ENCODE peak calls at places on chromosomes 4 and X, in ten cellular contexts. One of them, this sample, is unnamed.

GRCh38 chr4:67570537-67570936 is 12.0 kb downstream of the STAP1 start:
- DNase-seq in breast epithelium: no peak
- DNase-seq in fibroblast of the aortic adventitia: no peak
- DNase-seq in activated naive CD4-positive, alpha-beta T cell treated with anti-CD3 and anti-CD28 coated beads, Interleukin-2, amount 10 ng/mL, durations not matched to agents 7 days and 5 days: no peak
- DNase-seq in stomach: no peak
- DNase-seq in HuH-7.5: no peak
- DNase-seq in stimulated activated CD4-positive, alpha-beta T cell treated with anti-CD3 and anti-CD28 coated beads, Interleukin-2, amount 100 ng/mL, for 48 hours: no peak
- DNase-seq in G401: no peak
- DNase-seq in dorsolateral prefrontal cortex: no peak
- DNase-seq in amniotic epithelial cell: no peak
- DNase-seq in this sample: no peak

GRCh38 chr4:169765845-169766244 is 8.1 kb upstream of the HPF1 start:
- DNase-seq in stimulated activated CD4-positive, alpha-beta T cell treated with anti-CD3 and anti-CD28 coated beads, Interleukin-2, amount 100 ng/mL, for 48 hours: no peak
- DNase-seq in HuH-7.5: no peak
- DNase-seq in G401: no peak
- DNase-seq in dorsolateral prefrontal cortex: no peak
- DNase-seq in breast epithelium: no peak
- DNase-seq in amniotic epithelial cell: peak
- DNase-seq in stomach: no peak
- DNase-seq in activated naive CD4-positive, alpha-beta T cell treated with anti-CD3 and anti-CD28 coated beads, Interleukin-2, amount 10 ng/mL, durations not matched to agents 7 days and 5 days: no peak
- DNase-seq in fibroblast of the aortic adventitia: no peak
- DNase-seq in this sample: no peak

GRCh38 chr4:42302348-42302747 is 94.9 kb upstream of the SHISA3 start:
- DNase-seq in stomach: peak
- DNase-seq in activated naive CD4-positive, alpha-beta T cell treated with anti-CD3 and anti-CD28 coated beads, Interleukin-2, amount 10 ng/mL, durations not matched to agents 7 days and 5 days: no peak
- DNase-seq in G401: peak
- DNase-seq in dorsolateral prefrontal cortex: no peak
- DNase-seq in stimulated activated CD4-positive, alpha-beta T cell treated with anti-CD3 and anti-CD28 coated beads, Interleukin-2, amount 100 ng/mL, for 48 hours: no peak
- DNase-seq in amniotic epithelial cell: no peak
- DNase-seq in HuH-7.5: no peak
- DNase-seq in breast epithelium: no peak
- DNase-seq in fibroblast of the aortic adventitia: peak
- DNase-seq in this sample: peak

GRCh38 chr4:174423257-174423944 is 98.9 kb downstream of the HPGD start:
- DNase-seq in activated naive CD4-positive, alpha-beta T cell treated with anti-CD3 and anti-CD28 coated beads, Interleukin-2, amount 10 ng/mL, durations not matched to agents 7 days and 5 days: no peak
- DNase-seq in amniotic epithelial cell: peak
- DNase-seq in fibroblast of the aortic adventitia: peak
- DNase-seq in G401: peak
- DNase-seq in stomach: peak
- DNase-seq in stimulated activated CD4-positive, alpha-beta T cell treated with anti-CD3 and anti-CD28 coated beads, Interleukin-2, amount 100 ng/mL, for 48 hours: no peak
- DNase-seq in dorsolateral prefrontal cortex: no peak
- DNase-seq in breast epithelium: no peak
- DNase-seq in HuH-7.5: no peak
- DNase-seq in this sample: no peak

GRCh38 chr4:102935716-102936115 is 66.9 kb downstream of the CISD2 start:
- DNase-seq in breast epithelium: no peak
- DNase-seq in activated naive CD4-positive, alpha-beta T cell treated with anti-CD3 and anti-CD28 coated beads, Interleukin-2, amount 10 ng/mL, durations not matched to agents 7 days and 5 days: no peak
- DNase-seq in stimulated activated CD4-positive, alpha-beta T cell treated with anti-CD3 and anti-CD28 coated beads, Interleukin-2, amount 100 ng/mL, for 48 hours: no peak
- DNase-seq in G401: no peak
- DNase-seq in amniotic epithelial cell: no peak
- DNase-seq in dorsolateral prefrontal cortex: no peak
- DNase-seq in HuH-7.5: no peak
- DNase-seq in stomach: no peak
- DNase-seq in fibroblast of the aortic adventitia: no peak
- DNase-seq in this sample: no peak

GRCh38 chr4:180827193-180827592 is 1416.0 kb upstream of the TENM3 start:
- DNase-seq in stomach: no peak
- DNase-seq in amniotic epithelial cell: no peak
- DNase-seq in stimulated activated CD4-positive, alpha-beta T cell treated with anti-CD3 and anti-CD28 coated beads, Interleukin-2, amount 100 ng/mL, for 48 hours: no peak
- DNase-seq in dorsolateral prefrontal cortex: no peak
- DNase-seq in breast epithelium: no peak
- DNase-seq in fibroblast of the aortic adventitia: peak
- DNase-seq in activated naive CD4-positive, alpha-beta T cell treated with anti-CD3 and anti-CD28 coated beads, Interleukin-2, amount 10 ng/mL, durations not matched to agents 7 days and 5 days: no peak
- DNase-seq in G401: no peak
- DNase-seq in HuH-7.5: no peak
- DNase-seq in this sample: no peak

GRCh38 chr4:185811509-185812364 is at the start of gene SORBS2:
- DNase-seq in G401: peak
- DNase-seq in fibroblast of the aortic adventitia: peak
- DNase-seq in stimulated activated CD4-positive, alpha-beta T cell treated with anti-CD3 and anti-CD28 coated beads, Interleukin-2, amount 100 ng/mL, for 48 hours: no peak
- DNase-seq in amniotic epithelial cell: peak
- DNase-seq in HuH-7.5: no peak
- DNase-seq in activated naive CD4-positive, alpha-beta T cell treated with anti-CD3 and anti-CD28 coated beads, Interleukin-2, amount 10 ng/mL, durations not matched to agents 7 days and 5 days: no peak
- DNase-seq in stomach: peak
- DNase-seq in dorsolateral prefrontal cortex: no peak
- DNase-seq in breast epithelium: peak
- DNase-seq in this sample: no peak

GRCh38 chr4:16122784-16123183 is 39.0 kb upstream of the PROM1 start:
- DNase-seq in stimulated activated CD4-positive, alpha-beta T cell treated with anti-CD3 and anti-CD28 coated beads, Interleukin-2, amount 100 ng/mL, for 48 hours: peak
- DNase-seq in HuH-7.5: no peak
- DNase-seq in stomach: no peak
- DNase-seq in G401: no peak
- DNase-seq in breast epithelium: peak
- DNase-seq in dorsolateral prefrontal cortex: no peak
- DNase-seq in amniotic epithelial cell: no peak
- DNase-seq in activated naive CD4-positive, alpha-beta T cell treated with anti-CD3 and anti-CD28 coated beads, Interleukin-2, amount 10 ng/mL, durations not matched to agents 7 days and 5 days: no peak
- DNase-seq in fibroblast of the aortic adventitia: no peak
- DNase-seq in this sample: no peak

GRCh38 chr4:10007772-10008171 is 13.5 kb downstream of the SLC2A9 start:
- DNase-seq in breast epithelium: no peak
- DNase-seq in stimulated activated CD4-positive, alpha-beta T cell treated with anti-CD3 and anti-CD28 coated beads, Interleukin-2, amount 100 ng/mL, for 48 hours: no peak
- DNase-seq in activated naive CD4-positive, alpha-beta T cell treated with anti-CD3 and anti-CD28 coated beads, Interleukin-2, amount 10 ng/mL, durations not matched to agents 7 days and 5 days: no peak
- DNase-seq in HuH-7.5: no peak
- DNase-seq in dorsolateral prefrontal cortex: no peak
- DNase-seq in amniotic epithelial cell: no peak
- DNase-seq in stomach: no peak
- DNase-seq in fibroblast of the aortic adventitia: no peak
- DNase-seq in G401: no peak
- DNase-seq in this sample: no peak

GRCh38 chrX:64394874-64395567 is at the start of gene MTMR8:
- DNase-seq in HuH-7.5: no peak
- DNase-seq in G401: peak
- DNase-seq in breast epithelium: peak
- DNase-seq in stimulated activated CD4-positive, alpha-beta T cell treated with anti-CD3 and anti-CD28 coated beads, Interleukin-2, amount 100 ng/mL, for 48 hours: peak
- DNase-seq in fibroblast of the aortic adventitia: no peak
- DNase-seq in dorsolateral prefrontal cortex: peak
- DNase-seq in stomach: peak
- DNase-seq in activated naive CD4-positive, alpha-beta T cell treated with anti-CD3 and anti-CD28 coated beads, Interleukin-2, amount 10 ng/mL, durations not matched to agents 7 days and 5 days: peak
- DNase-seq in amniotic epithelial cell: no peak
- DNase-seq in this sample: peak

GRCh38 chrX:38803286-38803608 is 2.0 kb downstream of the MID1IP1 start:
- DNase-seq in breast epithelium: no peak
- DNase-seq in HuH-7.5: no peak
- DNase-seq in dorsolateral prefrontal cortex: no peak
- DNase-seq in fibroblast of the aortic adventitia: no peak
- DNase-seq in amniotic epithelial cell: no peak
- DNase-seq in activated naive CD4-positive, alpha-beta T cell treated with anti-CD3 and anti-CD28 coated beads, Interleukin-2, amount 10 ng/mL, durations not matched to agents 7 days and 5 days: no peak
- DNase-seq in stomach: no peak
- DNase-seq in stimulated activated CD4-positive, alpha-beta T cell treated with anti-CD3 and anti-CD28 coated beads, Interleukin-2, amount 100 ng/mL, for 48 hours: no peak
- DNase-seq in G401: no peak
- DNase-seq in this sample: no peak

GRCh38 chr4:148445903-148446261 is 3.7 kb upstream of the NR3C2 start:
- DNase-seq in stomach: no peak
- DNase-seq in dorsolateral prefrontal cortex: no peak
- DNase-seq in fibroblast of the aortic adventitia: no peak
- DNase-seq in amniotic epithelial cell: no peak
- DNase-seq in HuH-7.5: no peak
- DNase-seq in breast epithelium: no peak
- DNase-seq in stimulated activated CD4-positive, alpha-beta T cell treated with anti-CD3 and anti-CD28 coated beads, Interleukin-2, amount 100 ng/mL, for 48 hours: no peak
- DNase-seq in activated naive CD4-positive, alpha-beta T cell treated with anti-CD3 and anti-CD28 coated beads, Interleukin-2, amount 10 ng/mL, durations not matched to agents 7 days and 5 days: no peak
- DNase-seq in G401: peak
- DNase-seq in this sample: no peak

GRCh38 chr4:175805863-175806262 is 6.2 kb downstream of the GPM6A start:
- DNase-seq in amniotic epithelial cell: no peak
- DNase-seq in dorsolateral prefrontal cortex: no peak
- DNase-seq in activated naive CD4-positive, alpha-beta T cell treated with anti-CD3 and anti-CD28 coated beads, Interleukin-2, amount 10 ng/mL, durations not matched to agents 7 days and 5 days: no peak
- DNase-seq in stomach: no peak
- DNase-seq in G401: peak
- DNase-seq in breast epithelium: no peak
- DNase-seq in fibroblast of the aortic adventitia: no peak
- DNase-seq in HuH-7.5: no peak
- DNase-seq in stimulated activated CD4-positive, alpha-beta T cell treated with anti-CD3 and anti-CD28 coated beads, Interleukin-2, amount 100 ng/mL, for 48 hours: no peak
- DNase-seq in this sample: no peak

GRCh38 chr4:54063737-54064316 is 578 bp downstream of the CHIC2 start:
- DNase-seq in G401: peak
- DNase-seq in fibroblast of the aortic adventitia: no peak
- DNase-seq in breast epithelium: peak
- DNase-seq in amniotic epithelial cell: peak
- DNase-seq in HuH-7.5: peak
- DNase-seq in stimulated activated CD4-positive, alpha-beta T cell treated with anti-CD3 and anti-CD28 coated beads, Interleukin-2, amount 100 ng/mL, for 48 hours: peak
- DNase-seq in dorsolateral prefrontal cortex: no peak
- DNase-seq in stomach: peak
- DNase-seq in activated naive CD4-positive, alpha-beta T cell treated with anti-CD3 and anti-CD28 coated beads, Interleukin-2, amount 10 ng/mL, durations not matched to agents 7 days and 5 days: peak
- DNase-seq in this sample: no peak

GRCh38 chrX:136879001-136879667 is 1.4 kb downstream of the RBMX start:
- DNase-seq in breast epithelium: no peak
- DNase-seq in stomach: no peak
- DNase-seq in amniotic epithelial cell: no peak
- DNase-seq in HuH-7.5: no peak
- DNase-seq in stimulated activated CD4-positive, alpha-beta T cell treated with anti-CD3 and anti-CD28 coated beads, Interleukin-2, amount 100 ng/mL, for 48 hours: no peak
- DNase-seq in activated naive CD4-positive, alpha-beta T cell treated with anti-CD3 and anti-CD28 coated beads, Interleukin-2, amount 10 ng/mL, durations not matched to agents 7 days and 5 days: no peak
- DNase-seq in dorsolateral prefrontal cortex: no peak
- DNase-seq in fibroblast of the aortic adventitia: peak
- DNase-seq in G401: peak
- DNase-seq in this sample: no peak

GRCh38 chr4:129429566-129430339 is 333.8 kb downstream of the C4orf33 start:
- DNase-seq in activated naive CD4-positive, alpha-beta T cell treated with anti-CD3 and anti-CD28 coated beads, Interleukin-2, amount 10 ng/mL, durations not matched to agents 7 days and 5 days: no peak
- DNase-seq in amniotic epithelial cell: no peak
- DNase-seq in breast epithelium: no peak
- DNase-seq in HuH-7.5: no peak
- DNase-seq in stimulated activated CD4-positive, alpha-beta T cell treated with anti-CD3 and anti-CD28 coated beads, Interleukin-2, amount 100 ng/mL, for 48 hours: no peak
- DNase-seq in dorsolateral prefrontal cortex: no peak
- DNase-seq in G401: no peak
- DNase-seq in stomach: no peak
- DNase-seq in fibroblast of the aortic adventitia: no peak
- DNase-seq in this sample: no peak

GRCh38 chrX:44536198-44536597 is 6.5 kb downstream of the FUNDC1 start:
- DNase-seq in breast epithelium: no peak
- DNase-seq in G401: no peak
- DNase-seq in activated naive CD4-positive, alpha-beta T cell treated with anti-CD3 and anti-CD28 coated beads, Interleukin-2, amount 10 ng/mL, durations not matched to agents 7 days and 5 days: no peak
- DNase-seq in stomach: no peak
- DNase-seq in stimulated activated CD4-positive, alpha-beta T cell treated with anti-CD3 and anti-CD28 coated beads, Interleukin-2, amount 100 ng/mL, for 48 hours: no peak
- DNase-seq in fibroblast of the aortic adventitia: no peak
- DNase-seq in dorsolateral prefrontal cortex: no peak
- DNase-seq in amniotic epithelial cell: no peak
- DNase-seq in HuH-7.5: no peak
- DNase-seq in this sample: no peak

GRCh38 chr4:74059161-74059829 is 20.8 kb upstream of the CXCL3 start:
- DNase-seq in HuH-7.5: no peak
- DNase-seq in dorsolateral prefrontal cortex: no peak
- DNase-seq in fibroblast of the aortic adventitia: no peak
- DNase-seq in stomach: no peak
- DNase-seq in amniotic epithelial cell: no peak
- DNase-seq in breast epithelium: no peak
- DNase-seq in G401: no peak
- DNase-seq in stimulated activated CD4-positive, alpha-beta T cell treated with anti-CD3 and anti-CD28 coated beads, Interleukin-2, amount 100 ng/mL, for 48 hours: no peak
- DNase-seq in activated naive CD4-positive, alpha-beta T cell treated with anti-CD3 and anti-CD28 coated beads, Interleukin-2, amount 10 ng/mL, durations not matched to agents 7 days and 5 days: no peak
- DNase-seq in this sample: no peak

GRCh38 chr4:124803641-124804040 is 91.1 kb upstream of the ANKRD50 start:
- DNase-seq in fibroblast of the aortic adventitia: peak
- DNase-seq in activated naive CD4-positive, alpha-beta T cell treated with anti-CD3 and anti-CD28 coated beads, Interleukin-2, amount 10 ng/mL, durations not matched to agents 7 days and 5 days: no peak
- DNase-seq in HuH-7.5: no peak
- DNase-seq in stomach: no peak
- DNase-seq in breast epithelium: no peak
- DNase-seq in stimulated activated CD4-positive, alpha-beta T cell treated with anti-CD3 and anti-CD28 coated beads, Interleukin-2, amount 100 ng/mL, for 48 hours: no peak
- DNase-seq in amniotic epithelial cell: peak
- DNase-seq in G401: no peak
- DNase-seq in dorsolateral prefrontal cortex: no peak
- DNase-seq in this sample: no peak

GRCh38 chr4:36900446-36900987 is 344.0 kb upstream of the NWD2 start:
- DNase-seq in G401: no peak
- DNase-seq in stomach: no peak
- DNase-seq in amniotic epithelial cell: no peak
- DNase-seq in stimulated activated CD4-positive, alpha-beta T cell treated with anti-CD3 and anti-CD28 coated beads, Interleukin-2, amount 100 ng/mL, for 48 hours: no peak
- DNase-seq in dorsolateral prefrontal cortex: no peak
- DNase-seq in breast epithelium: no peak
- DNase-seq in fibroblast of the aortic adventitia: no peak
- DNase-seq in HuH-7.5: no peak
- DNase-seq in activated naive CD4-positive, alpha-beta T cell treated with anti-CD3 and anti-CD28 coated beads, Interleukin-2, amount 10 ng/mL, durations not matched to agents 7 days and 5 days: no peak
- DNase-seq in this sample: no peak